ENCODE peak calls at places on chromosomes 11 and 22, in four cellular contexts. One of them, this sample, is unnamed.

GRCh38 chr11:95058622-95059021 is 8.1 kb upstream of the SRSF8 start:
- DNase-seq in epithelial cell of esophagus: no peak
- DNase-seq in activated CD8-positive, alpha-beta T cell treated with anti-CD3 and anti-CD28 coated beads for 36 hours: no peak
- DNase-seq in Calu3: no peak
- DNase-seq in this sample: no peak

GRCh38 chr22:41619979-41620645 is 731 bp downstream of the DESI1 start:
- DNase-seq in epithelial cell of esophagus: peak; percentile 28
- DNase-seq in activated CD8-positive, alpha-beta T cell treated with anti-CD3 and anti-CD28 coated beads for 36 hours: peak; percentile 68
- DNase-seq in Calu3: peak; percentile 51
- DNase-seq in this sample: peak; percentile 33

GRCh38 chr11:83087035-83087434 is 15.3 kb upstream of the RAB30 start:
- DNase-seq in epithelial cell of esophagus: peak; percentile 37
- DNase-seq in activated CD8-positive, alpha-beta T cell treated with anti-CD3 and anti-CD28 coated beads for 36 hours: no peak
- DNase-seq in Calu3: no peak
- DNase-seq in this sample: peak; percentile 28

GRCh38 chr11:61602775-61603569 is 22.1 kb upstream of the SYT7 start:
- DNase-seq in epithelial cell of esophagus: peak; percentile 99
- DNase-seq in activated CD8-positive, alpha-beta T cell treated with anti-CD3 and anti-CD28 coated beads for 36 hours: no peak
- DNase-seq in Calu3: peak; percentile 41
- DNase-seq in this sample: peak; percentile 97

GRCh38 chr11:31199403-31199802 is 170.1 kb downstream of the DCDC1 start:
- DNase-seq in epithelial cell of esophagus: no peak
- DNase-seq in activated CD8-positive, alpha-beta T cell treated with anti-CD3 and anti-CD28 coated beads for 36 hours: no peak
- DNase-seq in Calu3: no peak
- DNase-seq in this sample: no peak

GRCh38 chr11:95338430-95338991 is 107.5 kb upstream of the SESN3 start:
- DNase-seq in epithelial cell of esophagus: peak; percentile 37
- DNase-seq in activated CD8-positive, alpha-beta T cell treated with anti-CD3 and anti-CD28 coated beads for 36 hours: peak; percentile 5
- DNase-seq in Calu3: no peak
- DNase-seq in this sample: no peak

GRCh38 chr11:134654161-134654915 is 242.3 kb upstream of the B3GAT1 start:
- DNase-seq in epithelial cell of esophagus: no peak
- DNase-seq in activated CD8-positive, alpha-beta T cell treated with anti-CD3 and anti-CD28 coated beads for 36 hours: peak; percentile 80
- DNase-seq in Calu3: no peak
- DNase-seq in this sample: no peak

GRCh38 chr11:20308601-20309000 is 54.9 kb upstream of the HTATIP2 start:
- DNase-seq in epithelial cell of esophagus: no peak
- DNase-seq in activated CD8-positive, alpha-beta T cell treated with anti-CD3 and anti-CD28 coated beads for 36 hours: no peak
- DNase-seq in Calu3: no peak
- DNase-seq in this sample: no peak

GRCh38 chr22:17633217-17633997 is 4.9 kb upstream of the ATP6V1E1 start:
- DNase-seq in epithelial cell of esophagus: peak; percentile 97
- DNase-seq in activated CD8-positive, alpha-beta T cell treated with anti-CD3 and anti-CD28 coated beads for 36 hours: no peak
- DNase-seq in Calu3: peak; percentile 62
- DNase-seq in this sample: peak; percentile 77

GRCh38 chr11:73983764-73984543 is 1.3 kb upstream of the UCP2 start:
- DNase-seq in epithelial cell of esophagus: no peak
- DNase-seq in activated CD8-positive, alpha-beta T cell treated with anti-CD3 and anti-CD28 coated beads for 36 hours: no peak
- DNase-seq in Calu3: no peak
- DNase-seq in this sample: no peak

GRCh38 chr11:122440783-122441701 is 214.5 kb upstream of the UBASH3B start:
- DNase-seq in epithelial cell of esophagus: no peak
- DNase-seq in activated CD8-positive, alpha-beta T cell treated with anti-CD3 and anti-CD28 coated beads for 36 hours: peak; percentile 2
- DNase-seq in Calu3: no peak
- DNase-seq in this sample: no peak

GRCh38 chr11:23988381-23989006 is 508.4 kb upstream of the LUZP2 start:
- DNase-seq in epithelial cell of esophagus: no peak
- DNase-seq in activated CD8-positive, alpha-beta T cell treated with anti-CD3 and anti-CD28 coated beads for 36 hours: no peak
- DNase-seq in Calu3: no peak
- DNase-seq in this sample: no peak

DNA sequence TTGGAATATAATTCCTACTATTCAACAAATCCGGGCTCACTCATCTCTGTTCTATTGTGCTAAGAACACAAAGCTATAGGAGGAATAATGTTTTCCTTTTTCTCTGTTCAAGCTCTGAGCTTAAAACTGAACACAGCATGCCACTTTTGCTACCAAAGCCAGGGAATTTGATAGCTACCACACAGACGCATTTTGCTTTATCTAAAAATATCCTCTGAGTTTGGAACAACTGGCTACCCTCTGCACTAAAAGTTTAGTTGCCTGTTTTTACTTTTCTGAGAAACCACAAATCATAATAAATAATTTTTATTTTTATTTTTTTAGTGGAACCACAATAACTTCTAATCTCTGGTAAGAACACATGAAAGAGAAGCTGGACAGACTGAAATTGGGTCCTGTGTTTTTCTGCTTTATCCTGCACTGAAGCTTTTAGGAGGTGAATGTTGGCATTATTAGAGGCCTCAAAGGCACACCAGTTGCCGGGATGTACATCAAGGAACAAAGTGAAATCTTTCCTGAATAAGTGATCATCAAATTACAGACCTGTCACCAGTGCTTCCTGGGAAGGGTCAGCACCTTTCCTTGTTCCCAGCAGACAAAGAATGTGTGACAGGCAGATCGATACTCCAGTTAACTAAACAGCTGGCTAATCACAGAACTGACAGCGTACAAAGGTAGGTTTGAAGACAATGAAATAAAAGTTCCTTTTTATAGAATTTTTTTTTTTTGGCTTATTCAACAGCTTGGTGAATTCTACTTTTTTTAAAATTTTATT is 523.2 kb upstream of the TENM4 start:
- DNase-seq in epithelial cell of esophagus: no peak
- DNase-seq in activated CD8-positive, alpha-beta T cell treated with anti-CD3 and anti-CD28 coated beads for 36 hours: no peak
- DNase-seq in Calu3: no peak
- DNase-seq in this sample: no peak
- TF ChIP-seq CTCF in epithelial cell of esophagus: no peak
- TF ChIP-seq CTCF in activated CD8-positive, alpha-beta T cell treated with anti-CD3 and anti-CD28 coated beads for 36 hours: no peak
- TF ChIP-seq CTCF in Calu3: no peak
- TF ChIP-seq CTCF in this sample: no peak

DNA sequence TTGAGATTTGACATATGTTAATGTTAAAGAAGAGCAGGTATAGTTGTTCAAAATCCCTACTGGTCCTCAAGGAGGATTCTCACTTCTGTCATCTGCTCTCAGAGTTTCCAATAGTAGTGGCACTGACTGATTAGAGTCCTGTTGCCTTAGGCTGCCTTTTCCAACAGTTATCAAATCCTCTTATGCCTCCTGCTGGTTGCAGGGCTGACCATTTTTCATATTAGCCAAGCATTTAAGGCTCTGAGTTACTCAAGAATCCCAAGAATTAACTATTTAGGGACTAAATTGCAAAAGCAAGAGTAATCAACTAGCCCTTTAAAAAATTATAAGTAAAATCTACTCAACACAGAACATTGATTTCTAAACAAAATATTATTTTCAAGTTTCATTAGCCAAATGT is 212.0 kb upstream of the CHORDC1 start:
- DNase-seq in epithelial cell of esophagus: peak; percentile 73
- DNase-seq in activated CD8-positive, alpha-beta T cell treated with anti-CD3 and anti-CD28 coated beads for 36 hours: peak; percentile 4
- DNase-seq in Calu3: peak; percentile 27
- DNase-seq in this sample: peak; percentile 50
- TF ChIP-seq CTCF in epithelial cell of esophagus: peak; percentile 67
- TF ChIP-seq CTCF in activated CD8-positive, alpha-beta T cell treated with anti-CD3 and anti-CD28 coated beads for 36 hours: no peak
- TF ChIP-seq CTCF in Calu3: no peak
- TF ChIP-seq CTCF in this sample: no peak

GRCh38 chr11:68273056-68273738 is 1.4 kb upstream of the C11orf24 start:
- DNase-seq in epithelial cell of esophagus: no peak
- DNase-seq in activated CD8-positive, alpha-beta T cell treated with anti-CD3 and anti-CD28 coated beads for 36 hours: no peak
- DNase-seq in Calu3: no peak
- DNase-seq in this sample: no peak

GRCh38 chr11:68270334-68271022 is 1.3 kb downstream of the C11orf24 start:
- DNase-seq in epithelial cell of esophagus: no peak
- DNase-seq in activated CD8-positive, alpha-beta T cell treated with anti-CD3 and anti-CD28 coated beads for 36 hours: no peak
- DNase-seq in Calu3: no peak
- DNase-seq in this sample: no peak

GRCh38 chr11:68269414-68270081 is 2.2 kb downstream of the C11orf24 start:
- DNase-seq in epithelial cell of esophagus: no peak
- DNase-seq in activated CD8-positive, alpha-beta T cell treated with anti-CD3 and anti-CD28 coated beads for 36 hours: no peak
- DNase-seq in Calu3: no peak
- DNase-seq in this sample: no peak

GRCh38 chr11:68271781-68272608 is at the start of gene C11orf24:
- DNase-seq in epithelial cell of esophagus: peak; percentile 97
- DNase-seq in activated CD8-positive, alpha-beta T cell treated with anti-CD3 and anti-CD28 coated beads for 36 hours: peak; percentile 94
- DNase-seq in Calu3: peak; percentile 98
- DNase-seq in this sample: peak; percentile 92

DNA sequence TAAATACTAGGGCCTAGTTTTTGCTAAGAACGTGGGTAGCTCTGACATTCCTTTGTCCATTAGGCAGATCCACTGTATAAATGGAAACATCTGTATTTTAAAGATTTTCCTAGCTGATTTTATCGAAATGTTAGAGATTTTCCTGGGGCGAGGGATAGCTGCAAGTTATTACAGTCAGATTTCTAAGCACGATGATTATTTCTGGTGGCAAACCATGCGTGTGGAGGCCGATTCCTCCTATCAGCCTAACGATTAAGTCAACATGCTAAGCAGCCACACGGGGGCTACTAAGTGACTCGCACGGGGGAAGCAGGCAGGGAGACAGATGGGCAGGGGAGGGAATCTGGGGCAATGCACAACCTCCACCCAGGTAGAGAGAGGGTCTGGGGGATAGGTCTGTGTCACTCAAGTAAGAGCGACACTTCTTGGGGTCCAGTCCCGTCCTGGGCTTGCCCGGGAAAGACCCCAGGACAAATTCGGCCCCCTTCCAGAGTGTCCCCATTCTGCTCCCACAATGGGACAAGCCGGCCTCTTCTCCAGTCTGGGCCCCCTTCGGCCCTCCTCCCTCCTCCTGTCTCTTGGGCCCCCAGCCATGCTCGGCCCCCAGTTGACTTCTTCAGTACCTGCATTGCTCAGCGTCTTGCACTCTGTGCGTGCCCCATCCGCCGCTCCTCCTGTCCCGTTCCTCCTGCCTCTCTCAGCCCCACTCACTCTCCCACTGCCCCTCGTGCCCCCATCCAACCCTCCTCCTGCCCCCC is 571 bp downstream of the C11orf24 start:
- DNase-seq in epithelial cell of esophagus: peak; percentile 76
- DNase-seq in activated CD8-positive, alpha-beta T cell treated with anti-CD3 and anti-CD28 coated beads for 36 hours: peak; percentile 80
- DNase-seq in Calu3: peak; percentile 66
- DNase-seq in this sample: peak; percentile 75
- TF ChIP-seq CTCF in epithelial cell of esophagus: peak; percentile 65
- TF ChIP-seq CTCF in activated CD8-positive, alpha-beta T cell treated with anti-CD3 and anti-CD28 coated beads for 36 hours: peak; percentile 73
- TF ChIP-seq CTCF in Calu3: peak; percentile 39
- TF ChIP-seq CTCF in this sample: peak; percentile 28

GRCh38 chr22:27401321-27401720 is 400.2 kb downstream of the MN1 start:
- DNase-seq in epithelial cell of esophagus: no peak
- DNase-seq in activated CD8-positive, alpha-beta T cell treated with anti-CD3 and anti-CD28 coated beads for 36 hours: no peak
- DNase-seq in Calu3: no peak
- DNase-seq in this sample: no peak
- TF ChIP-seq CTCF in epithelial cell of esophagus: no peak
- TF ChIP-seq CTCF in activated CD8-positive, alpha-beta T cell treated with anti-CD3 and anti-CD28 coated beads for 36 hours: no peak
- TF ChIP-seq CTCF in Calu3: no peak
- TF ChIP-seq CTCF in this sample: no peak